ENCODE peak calls at places on chromosomes 6 and 20, in six cellular contexts. T is H1, A is ovary, D is transverse colon, X is tibial nerve, J is stomach. M is an unnamed sample.

GRCh38 chr6:32973144-32973854 is 4.9 kb downstream of the BRD2 start:
- DNase-seq in T (no peak), J (peak), D (peak), X (peak), A (peak), M (no peak)

GRCh38 chr6:38012573-38012972 is 193.0 kb downstream of the ZFAND3 start:
- DNase-seq in A (no peak), J (no peak), X (no peak), D (no peak), T (peak), M (peak)

GRCh38 chr6:16591681-16592549 is 169.3 kb downstream of the ATXN1 start:
- DNase-seq in T (no peak), D (no peak), J (no peak), A (no peak), X (no peak), M (no peak)

GRCh38 chr6:62288974-62289373 is 2.9 kb upstream of the KHDRBS2 start:
- DNase-seq in T (no peak), D (no peak), J (no peak), X (no peak), A (no peak), M (no peak)

GRCh38 chr20:57898332-57898731 is 188.5 kb upstream of the PMEPA1 start:
- DNase-seq in X (no peak), J (no peak), T (no peak), D (no peak), A (no peak), M (no peak)

GRCh38 chr6:48986105-48986504 is 476.9 kb downstream of the MMUT start:
- DNase-seq in X (no peak), J (no peak), A (no peak), D (no peak), T (no peak), M (no peak)

GRCh38 chr6:54102239-54102638 is 9.0 kb upstream of the MLIP start:
- DNase-seq in D (no peak), A (no peak), J (no peak), X (no peak), T (no peak), M (no peak)

GRCh38 chr6:25381077-25381476 is 101.9 kb downstream of the CARMIL1 start:
- DNase-seq in A (no peak), J (no peak), D (no peak), T (no peak), X (no peak), M (no peak)

GRCh38 chr20:35991142-35991771 is 22.9 kb downstream of the CNBD2 start:
- DNase-seq in X (peak), T (no peak), A (no peak), D (peak), J (peak), M (peak)

GRCh38 chr6:31652925-31653724 is 664 bp upstream of the BAG6 start:
- DNase-seq in T (peak), A (peak), X (peak), D (peak), J (peak), M (peak)

GRCh38 chr6:30612687-30613248 is 4.3 kb downstream of the PPP1R10 start:
- DNase-seq in J (no peak), X (no peak), D (no peak), A (no peak), T (no peak), M (no peak)

GRCh38 chr20:49961413-49961812 is 21.4 kb upstream of the SNAI1 start:
- DNase-seq in A (no peak), X (no peak), D (no peak), T (no peak), J (no peak), M (no peak)

GRCh38 chr6:134472046-134472445 is 154.1 kb upstream of the SGK1 start:
- DNase-seq in D (no peak), X (no peak), A (no peak), J (no peak), T (no peak), M (no peak)

GRCh38 chr6:10970731-10971130 is 73.4 kb downstream of the ELOVL2 start:
- DNase-seq in D (no peak), A (no peak), T (no peak), X (no peak), J (no peak), M (no peak)

GRCh38 chr6:36884610-36885009 is 1.1 kb upstream of the C6orf89 start:
- DNase-seq in D (no peak), J (no peak), X (no peak), T (no peak), A (no peak), M (no peak)

GRCh38 chr6:36888115-36888643 is 2.4 kb downstream of the C6orf89 start:
- DNase-seq in X (no peak), J (no peak), T (no peak), D (no peak), A (no peak), M (no peak)

GRCh38 chr6:36886948-36887347 is 1.2 kb downstream of the C6orf89 start:
- DNase-seq in D (no peak), J (no peak), A (no peak), T (no peak), X (no peak), M (no peak)

GRCh38 chr6:36888654-36889481 is 3.1 kb downstream of the C6orf89 start:
- DNase-seq in A (no peak), X (no peak), T (no peak), J (no peak), D (no peak), M (no peak)

GRCh38 chr6:36885461-36886401 is at the start of gene C6orf89:
- DNase-seq in T (peak), D (peak), A (peak), X (peak), J (peak), M (peak)
- TF ChIP-seq POLR2A in T (no peak), D (peak), A (peak), X (peak), J (no peak), M (peak)

GRCh38 chr6:28764761-28765282 is 159.0 kb downstream of the TRIM27 start:
- DNase-seq in X (no peak), A (no peak), J (no peak), T (no peak), D (no peak), M (no peak)

GRCh38 chr6:28765978-28766351 is 157.8 kb downstream of the TRIM27 start:
- DNase-seq in T (no peak), D (no peak), X (no peak), J (no peak), A (no peak), M (no peak)

GRCh38 chr6:28766426-28766825 is 157.4 kb downstream of the TRIM27 start:
- DNase-seq in J (no peak), T (no peak), A (no peak), D (no peak), X (no peak), M (no peak)

GRCh38 chr6:28767133-28767532 is 156.7 kb downstream of the TRIM27 start:
- DNase-seq in A (no peak), T (no peak), D (no peak), J (no peak), X (no peak), M (no peak)

GRCh38 chr6:28764014-28764723 is 159.6 kb downstream of the TRIM27 start:
- DNase-seq in T (no peak), X (no peak), D (no peak), J (no peak), A (no peak), M (no peak)
- TF ChIP-seq EP300 in T (no peak), X (no peak), D (no peak), J (no peak), A (no peak), M (no peak)

DNA sequence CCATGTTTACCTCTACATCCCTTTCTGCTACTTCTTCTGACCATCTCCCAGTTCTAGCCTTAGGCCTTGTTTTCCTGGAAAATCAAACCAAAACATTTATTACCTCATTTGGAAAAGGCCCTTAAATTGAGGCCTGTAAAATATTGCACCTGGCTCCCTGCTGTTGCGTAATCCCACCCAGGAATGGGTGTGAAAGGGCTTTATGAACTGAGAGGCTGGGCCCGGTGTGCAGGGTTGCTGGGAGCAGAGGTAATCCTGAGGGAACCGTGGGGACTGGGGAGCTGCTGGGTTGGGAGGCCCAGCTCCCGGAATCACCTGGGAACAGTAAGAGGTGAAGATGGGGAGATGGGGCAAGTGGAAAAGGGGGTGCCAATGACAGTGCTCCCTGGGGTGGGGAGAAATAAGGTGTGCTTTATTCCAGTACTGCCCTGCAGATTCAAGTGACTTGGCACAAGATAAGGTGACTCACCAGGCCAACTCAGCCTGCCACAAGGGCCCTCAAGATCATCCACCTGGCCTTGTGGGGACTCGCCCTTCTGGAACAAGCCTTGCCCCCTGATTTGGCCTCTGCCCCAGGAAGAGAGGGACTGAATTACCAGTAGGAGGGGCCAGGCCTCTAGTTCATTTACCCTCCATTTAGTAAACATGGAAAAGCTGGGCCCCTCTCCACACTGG is 44.2 kb downstream of the KCNK5 start:
- DNase-seq in J (peak), D (peak), A (no peak), T (no peak), X (no peak), M (no peak)
- TF ChIP-seq POLR2A in J (no peak), D (peak), A (no peak), T (no peak), X (no peak), M (no peak)

GRCh38 chr6:43171284-43172126 is 436 bp downstream of the SRF start:
- DNase-seq in A (no peak), X (no peak), J (no peak), T (no peak), D (peak), M (peak)
- TF ChIP-seq EP300 in A (no peak), X (no peak), J (no peak), T (no peak), D (no peak), M (no peak)

GRCh38 chr6:82841309-82841708 is 224.3 kb downstream of the UBE3D start:
- DNase-seq in D (no peak), T (no peak), A (no peak), J (no peak), X (no peak), M (no peak)

GRCh38 chr6:82832811-82833210 is 232.8 kb downstream of the UBE3D start:
- DNase-seq in T (no peak), X (no peak), A (no peak), J (no peak), D (no peak), M (no peak)

GRCh38 chr6:82840571-82840970 is 225.1 kb downstream of the UBE3D start:
- DNase-seq in D (no peak), T (no peak), A (no peak), J (no peak), X (no peak), M (no peak)

GRCh38 chr6:82833481-82833880 is 232.2 kb downstream of the UBE3D start:
- DNase-seq in X (no peak), T (no peak), J (no peak), D (no peak), A (no peak), M (no peak)

DNA sequence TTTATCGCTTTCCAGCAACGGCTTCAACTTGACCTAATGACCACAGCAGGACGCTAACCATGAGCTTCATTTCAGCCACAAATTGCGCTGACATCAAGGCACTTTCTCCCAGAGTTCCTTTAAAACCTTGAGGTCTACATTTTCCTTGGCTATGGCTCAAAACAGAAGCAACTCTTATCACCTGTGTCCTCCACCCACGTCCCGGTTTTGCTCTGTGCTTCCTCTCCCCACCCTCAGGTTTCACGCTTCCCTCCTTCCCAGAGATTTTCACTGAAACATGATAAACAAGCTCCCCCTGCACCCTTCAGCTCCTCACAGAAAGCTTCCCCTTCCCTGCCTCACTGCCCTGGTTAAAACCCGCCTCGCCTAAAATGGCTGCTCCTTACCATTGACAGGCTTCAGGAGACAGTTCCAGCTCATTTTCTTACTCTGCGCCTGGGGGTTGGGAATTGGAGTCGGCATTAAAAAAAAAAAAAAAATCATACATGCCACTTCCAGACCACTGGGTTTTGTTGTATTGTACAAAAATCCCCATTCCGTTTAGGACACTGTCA is 229.5 kb downstream of the UBE3D start:
- DNase-seq in J (no peak), D (no peak), A (no peak), T (no peak), X (no peak), M (no peak)
- TF ChIP-seq POLR2A in J (no peak), D (no peak), A (no peak), T (no peak), X (no peak), M (no peak)

DNA sequence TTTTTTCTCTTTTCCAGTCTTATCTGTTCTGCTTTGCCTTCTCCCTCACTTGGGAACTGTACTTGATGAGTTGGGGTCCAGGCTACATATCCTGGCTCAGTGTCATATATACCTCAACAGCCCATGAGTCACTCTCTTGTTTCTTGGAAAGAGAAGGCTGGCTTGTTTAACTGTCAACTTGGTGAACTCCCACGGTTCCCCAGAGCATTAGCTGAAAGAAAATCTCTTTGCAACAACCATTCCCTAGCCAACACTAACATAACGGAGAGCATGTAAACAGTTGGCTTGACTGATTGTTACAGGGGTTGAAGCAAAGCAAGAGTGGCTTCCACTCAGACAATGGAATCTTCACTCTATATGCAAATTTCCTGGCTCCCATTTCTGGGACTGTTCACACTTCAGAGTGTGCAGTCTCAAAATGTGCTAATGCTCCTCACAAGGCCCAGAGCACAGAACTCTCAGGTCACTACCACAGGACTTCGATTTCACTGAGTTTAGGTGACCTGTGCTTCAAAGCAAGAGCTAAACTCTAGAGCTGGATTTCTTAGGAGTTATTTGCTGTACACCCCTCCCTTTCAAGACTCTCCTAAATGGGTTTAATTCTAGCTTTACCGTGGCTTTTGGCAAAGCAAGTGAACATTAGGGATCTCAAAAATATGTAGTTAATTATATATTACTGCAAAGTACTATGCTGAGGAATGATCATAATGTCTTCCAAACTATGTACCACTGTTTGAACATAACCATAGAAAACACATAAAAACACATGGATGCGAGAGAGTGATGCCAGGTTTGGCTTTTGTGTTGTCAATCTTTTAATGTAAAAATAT is 609.8 kb downstream of the RFPL4B start:
- DNase-seq in X (no peak), D (no peak), A (no peak), T (no peak), J (no peak), M (no peak)
- TF ChIP-seq EP300 in X (no peak), D (no peak), A (no peak), T (no peak), J (no peak), M (no peak)

DNA sequence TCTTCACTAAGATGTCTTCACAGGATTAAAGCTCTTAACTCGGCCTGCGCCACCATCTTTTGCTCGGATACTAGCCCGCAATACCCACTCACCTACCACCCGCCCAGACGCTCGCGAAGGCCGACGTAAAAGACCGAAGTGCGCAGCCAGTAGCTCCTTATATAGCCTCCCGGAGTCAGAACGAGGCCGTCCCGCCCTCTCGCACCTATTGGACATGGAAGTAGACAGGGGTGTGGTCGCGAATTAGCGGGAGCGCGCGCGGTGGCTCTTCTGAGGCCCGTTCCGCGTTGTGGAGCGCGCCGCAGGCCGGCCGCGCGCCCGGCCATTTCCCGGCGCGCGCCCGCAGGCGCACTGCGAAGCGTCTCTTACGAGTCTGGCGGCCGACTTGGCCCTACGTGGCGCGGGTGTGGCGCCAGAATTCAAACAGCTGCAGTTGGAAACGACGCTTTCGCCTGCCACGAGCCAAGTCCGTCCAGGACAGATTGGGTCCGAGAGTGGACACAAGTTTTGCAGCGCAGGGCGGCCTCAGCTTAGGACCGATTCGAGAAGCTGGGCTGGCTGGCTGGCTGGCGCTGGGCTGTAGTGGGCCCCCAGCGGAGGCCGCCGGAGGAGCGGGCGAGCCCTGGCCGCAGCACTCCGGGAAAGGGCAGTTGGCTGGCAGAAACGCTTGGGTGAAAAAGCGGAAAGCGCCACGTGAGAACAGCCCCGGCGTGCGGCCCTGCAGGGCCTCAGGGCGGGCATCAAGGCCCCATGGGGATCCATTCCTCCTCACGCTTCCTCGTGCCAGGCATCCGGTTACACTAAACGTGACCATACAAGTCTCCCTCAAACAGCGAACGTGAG is 36.1 kb upstream of the SYNCRIP start:
- DNase-seq in J (peak), D (peak), A (peak), X (peak), T (peak), M (peak)
- TF ChIP-seq POLR2A in J (no peak), D (peak), A (peak), X (peak), T (peak), M (peak)